ENCODE peak calls at places on chromosome 5, in nine cellular contexts. A, O, X, E, L, T, D, U and W are unnamed samples.
A peak's percentile ranks its signal among the peaks of the same experiment; 100 is the strongest.

GRCh38 chr5:165620394-165620793 is 2115.0 kb downstream of the MAT2B start:
- DNase-seq in A (no peak), O (no peak), X (no peak), E (no peak), L (no peak), T (peak; percentile 10), D (no peak), U (peak; percentile 93), W (no peak)

GRCh38 chr5:153463806-153464205 is 26.7 kb upstream of the GRIA1 start:
- DNase-seq in A (no peak), O (no peak), X (no peak), E (no peak), L (no peak), T (no peak), D (no peak), U (peak; percentile 68), W (no peak)

GRCh38 chr5:65382582-65382981 is 99.1 kb downstream of the ADAMTS6 start:
- DNase-seq in A (no peak), O (no peak), X (no peak), E (no peak), L (no peak), T (no peak), D (no peak), U (peak; percentile 13), W (no peak)

GRCh38 chr5:61578858-61579503 is 246.9 kb downstream of the ZSWIM6 start:
- DNase-seq in A (no peak), O (no peak), X (no peak), E (no peak), L (no peak), T (no peak), D (no peak), U (peak; percentile 19), W (no peak)

GRCh38 chr5:135220394-135221186 is 178.4 kb downstream of the MACROH2A1 start:
- DNase-seq in A (peak; percentile 32), O (no peak), X (peak; percentile 22), E (no peak), L (no peak), T (no peak), D (no peak), U (no peak), W (no peak)

GRCh38 chr5:35041251-35041650 is 6.5 kb downstream of the AGXT2 start:
- DNase-seq in A (no peak), O (no peak), X (no peak), E (no peak), L (no peak), T (no peak), D (no peak), U (peak; percentile 43), W (no peak)

GRCh38 chr5:172074896-172075295 is 68.5 kb upstream of the FBXW11 start:
- DNase-seq in A (no peak), O (no peak), X (no peak), E (no peak), L (no peak), T (no peak), D (no peak), U (no peak), W (no peak)

GRCh38 chr5:175840050-175840841 is 31.1 kb upstream of the CPLX2 start:
- DNase-seq in A (no peak), O (no peak), X (no peak), E (no peak), L (no peak), T (no peak), D (no peak), U (peak; percentile 30), W (peak; percentile 70)

GRCh38 chr5:35859101-35859661 is 2.5 kb downstream of the IL7R start:
- DNase-seq in A (no peak), O (no peak), X (no peak), E (no peak), L (no peak), T (no peak), D (no peak), U (peak; percentile 28), W (no peak)

GRCh38 chr5:117590944-117591343 is 1016.3 kb upstream of the SEMA6A start:
- DNase-seq in A (no peak), O (peak; percentile 15), X (no peak), E (no peak), L (no peak), T (no peak), D (no peak), U (peak; percentile 8), W (peak; percentile 8)

GRCh38 chr5:156119692-156120091 is 207.3 kb upstream of the SGCD start:
- DNase-seq in A (no peak), O (no peak), X (no peak), E (no peak), L (no peak), T (no peak), D (no peak), U (no peak), W (no peak)

GRCh38 chr5:96734871-96735325 is 72.7 kb downstream of the CAST start:
- DNase-seq in A (no peak), O (no peak), X (no peak), E (no peak), L (no peak), T (no peak), D (no peak), U (peak; percentile 42), W (no peak)

GRCh38 chr5:163880307-163880706 is 374.9 kb downstream of the MAT2B start:
- DNase-seq in A (no peak), O (no peak), X (no peak), E (no peak), L (no peak), T (no peak), D (no peak), U (peak; percentile 68), W (no peak)

GRCh38 chr5:157571357-157571827 is 4.2 kb downstream of the ADAM19 start:
- DNase-seq in A (no peak), O (no peak), X (no peak), E (no peak), L (no peak), T (peak; percentile 65), D (no peak), U (peak; percentile 77), W (no peak)

GRCh38 chr5:83721878-83722779 is 1.5 kb upstream of the HAPLN1 start:
- DNase-seq in A (peak; percentile 78), O (peak; percentile 66), X (no peak), E (no peak), L (peak; percentile 51), T (peak; percentile 83), D (peak; percentile 90), U (peak; percentile 63), W (peak; percentile 84)

GRCh38 chr5:83720805-83721431 is at the start of gene HAPLN1:
- DNase-seq in A (no peak), O (no peak), X (no peak), E (no peak), L (no peak), T (no peak), D (no peak), U (no peak), W (peak; percentile 36)

GRCh38 chr5:83715316-83716060 is 5.2 kb downstream of the HAPLN1 start:
- DNase-seq in A (no peak), O (no peak), X (no peak), E (no peak), L (no peak), T (no peak), D (no peak), U (no peak), W (no peak)

GRCh38 chr5:83718195-83718825 is 2.3 kb downstream of the HAPLN1 start:
- DNase-seq in A (no peak), O (peak; percentile 59), X (peak; percentile 54), E (no peak), L (peak; percentile 55), T (peak; percentile 17), D (no peak), U (peak; percentile 73), W (peak; percentile 56)

GRCh38 chr5:83718936-83719495 is 1.6 kb downstream of the HAPLN1 start:
- DNase-seq in A (no peak), O (no peak), X (no peak), E (no peak), L (no peak), T (no peak), D (no peak), U (no peak), W (no peak)
- H3K4me3 ChIP-seq in A (no peak overlapping the region), O (no peak overlapping the region), X (no peak overlapping the region), E (no peak overlapping the region), L (no peak overlapping the region), T (no peak overlapping the region), D (no peak overlapping the region), U (no peak overlapping the region), W (no peak overlapping the region)

GRCh38 chr5:148426514-148426913 is 42.8 kb downstream of the FBXO38 start:
- DNase-seq in A (no peak), O (no peak), X (no peak), E (no peak), L (no peak), T (no peak), D (no peak), U (no peak), W (no peak)

GRCh38 chr5:148425808-148426207 is 42.0 kb downstream of the FBXO38 start:
- DNase-seq in A (no peak), O (no peak), X (no peak), E (no peak), L (no peak), T (no peak), D (no peak), U (no peak), W (no peak)

GRCh38 chr5:148418511-148418910 is 34.8 kb downstream of the FBXO38 start:
- DNase-seq in A (no peak), O (no peak), X (no peak), E (no peak), L (no peak), T (no peak), D (no peak), U (no peak), W (no peak)

GRCh38 chr5:148416921-148417320 is 33.2 kb downstream of the FBXO38 start:
- DNase-seq in A (no peak), O (no peak), X (no peak), E (no peak), L (no peak), T (no peak), D (no peak), U (no peak), W (no peak)

GRCh38 chr5:148421661-148422060 is 37.9 kb downstream of the FBXO38 start:
- DNase-seq in A (no peak), O (no peak), X (no peak), E (no peak), L (no peak), T (no peak), D (no peak), U (no peak), W (no peak)
- H3K36me3 ChIP-seq in A (peaks cover 41% of the 10 kb centered on the region), O (peaks cover 20% of the 10 kb centered on the region), X (peaks cover 66% of the 10 kb centered on the region), E (peaks cover 37% of the 10 kb centered on the region), L (peaks cover under 1% of the 10 kb centered on the region), T (no peaks in the 10 kb centered on the region), D (peaks cover 6% of the 10 kb centered on the region), U (peaks cover 47% of the 10 kb centered on the region), W (peaks cover 23% of the 10 kb centered on the region)

DNA sequence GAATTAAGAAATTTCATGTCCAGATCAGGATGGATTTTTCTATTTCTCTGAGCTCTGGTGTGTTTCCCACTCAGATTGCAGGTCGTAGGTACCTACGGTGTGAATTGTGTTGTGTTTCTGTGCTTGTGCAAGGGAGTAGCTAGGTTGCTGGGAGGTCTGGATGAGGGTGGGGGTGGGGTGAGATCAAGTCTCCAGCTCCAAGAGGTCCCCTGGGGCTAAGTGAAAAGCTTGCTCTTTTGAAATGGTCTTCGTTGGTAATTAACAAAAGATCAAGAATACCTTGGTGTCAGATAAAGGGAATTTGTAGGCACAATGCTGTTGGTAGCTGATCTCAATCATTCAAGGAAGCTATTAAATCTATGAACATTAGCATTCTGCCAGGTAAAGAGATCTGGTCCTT is 988 bp upstream of the PCDHGC4 start:
- DNase-seq in A (no peak), O (no peak), X (no peak), E (no peak), L (no peak), T (no peak), D (no peak), U (no peak), W (peak; percentile 70)
- H3K4me3 ChIP-seq in A (no peak overlapping the region), O (no peak overlapping the region), X (no peak overlapping the region), E (no peak overlapping the region), L (no peak overlapping the region), T (no peak overlapping the region), D (no peak overlapping the region), U (no peak overlapping the region), W (no peak overlapping the region)

GRCh38 chr5:169765597-169765996 is 128.5 kb downstream of the DOCK2 start:
- DNase-seq in A (no peak), O (no peak), X (no peak), E (no peak), L (no peak), T (no peak), D (no peak), U (no peak), W (no peak)
- H3K36me3 ChIP-seq in A (no peaks in the 10 kb centered on the region), O (no peaks in the 10 kb centered on the region), X (no peaks in the 10 kb centered on the region), E (no peaks in the 10 kb centered on the region), L (no peaks in the 10 kb centered on the region), T (no peaks in the 10 kb centered on the region), D (no peaks in the 10 kb centered on the region), U (no peaks in the 10 kb centered on the region), W (no peaks in the 10 kb centered on the region)